ENCODE peak calls at places on chromosome 9, in eight cellular contexts. H is fibroblast of pulmonary artery, R is heart left ventricle, W is epithelial cell of esophagus, X is IMR-90, G is WTC11, E is GM12865, B is GM12864. P is an unnamed sample.

GRCh38 chr9:35945341-35946018 is 12.5 kb downstream of the OR2S2 start:
- DNase-seq in G (peak), W (peak), H (peak), X (peak), E (peak), B (peak), R (peak), P (peak)

GRCh38 chr9:133510926-133511505 is 13.7 kb downstream of the MYMK start:
- DNase-seq in H (no peak), X (no peak), W (no peak), G (no peak), B (no peak), E (no peak), R (no peak), P (no peak)

GRCh38 chr9:304106-304505 is 89.4 kb downstream of the DOCK8 start:
- DNase-seq in G (no peak), R (no peak), W (no peak), B (no peak), E (no peak), H (no peak), X (no peak), P (no peak)

GRCh38 chr9:126833710-126834345 is 26.6 kb upstream of the ZBTB34 start:
- DNase-seq in X (no peak), R (no peak), G (no peak), H (no peak), E (peak), W (no peak), B (no peak), P (no peak)

GRCh38 chr9:99049228-99049627 is 55.7 kb upstream of the TGFBR1 start:
- DNase-seq in R (no peak), E (no peak), W (no peak), G (no peak), X (no peak), B (no peak), H (no peak), P (no peak)

GRCh38 chr9:16322849-16323248 is 547.6 kb downstream of the BNC2 start:
- DNase-seq in B (no peak), G (no peak), X (no peak), E (no peak), R (no peak), H (no peak), W (no peak), P (no peak)

GRCh38 chr9:79570449-79571308 is 1.1 kb upstream of the TLE4 start:
- DNase-seq in G (peak), B (no peak), R (peak), W (peak), X (peak), H (peak), E (peak), P (peak)

GRCh38 chr9:31304576-31304975 is 1079.9 kb upstream of the ACO1 start:
- DNase-seq in H (peak), R (no peak), E (no peak), X (peak), W (peak), G (no peak), B (no peak), P (no peak)

GRCh38 chr9:19969721-19970120 is 180.9 kb upstream of the SLC24A2 start:
- DNase-seq in R (no peak), B (no peak), E (no peak), W (peak), X (no peak), H (peak), G (no peak), P (no peak)

GRCh38 chr9:18568969-18569368 is 95.0 kb downstream of the ADAMTSL1 start:
- DNase-seq in H (no peak), G (no peak), W (no peak), X (peak), E (no peak), R (no peak), B (no peak), P (no peak)

GRCh38 chr9:13380903-13381302 is 101.4 kb upstream of the MPDZ start:
- DNase-seq in B (no peak), X (no peak), R (no peak), H (no peak), W (no peak), E (no peak), G (no peak), P (no peak)

GRCh38 chr9:78707481-78707977 is 410.6 kb downstream of the PSAT1 start:
- DNase-seq in B (peak), H (peak), R (no peak), E (peak), X (peak), G (no peak), W (no peak), P (no peak)

GRCh38 chr9:5851445-5851844 is 18.5 kb upstream of the ERMP1 start:
- DNase-seq in X (peak), R (no peak), B (peak), W (peak), H (peak), E (peak), G (no peak), P (no peak)

GRCh38 chr9:69168709-69169217 is 5.3 kb upstream of the TJP2 start:
- DNase-seq in H (peak), R (peak), E (peak), W (peak), B (no peak), G (peak), X (peak), P (no peak)

GRCh38 chr9:121498487-121499176 is 1.0 kb downstream of the GGTA1 start:
- DNase-seq in G (peak), H (peak), B (no peak), W (peak), E (no peak), X (peak), R (peak), P (peak)

GRCh38 chr9:36679710-36680109 is 107.0 kb downstream of the MELK start:
- DNase-seq in R (no peak), H (no peak), G (no peak), W (no peak), E (no peak), X (no peak), B (no peak), P (no peak)

GRCh38 chr9:93298498-93299417 is 114.8 kb downstream of the WNK2 start:
- DNase-seq in G (peak), H (no peak), B (no peak), W (no peak), X (no peak), R (no peak), E (no peak), P (no peak)

GRCh38 chr9:137370865-137371520 is 52.0 kb downstream of the EXD3 start:
- DNase-seq in B (no peak), G (peak), H (no peak), W (no peak), R (no peak), X (no peak), E (no peak), P (peak)

GRCh38 chr9:32837551-32838058 is 54.3 kb downstream of the TMEM215 start:
- DNase-seq in E (no peak), W (no peak), X (no peak), H (no peak), G (no peak), R (no peak), B (no peak), P (no peak)

GRCh38 chr9:133054194-133054890 is 7.4 kb upstream of the CEL start:
- DNase-seq in E (no peak), W (no peak), H (no peak), G (no peak), R (peak), X (no peak), B (no peak), P (no peak)

GRCh38 chr9:136625101-136626065 is 37.3 kb upstream of the EGFL7 start:
- DNase-seq in R (peak), G (no peak), B (no peak), H (peak), E (peak), X (peak), W (peak), P (peak)

GRCh38 chr9:19748278-19749126 is 40.3 kb downstream of the SLC24A2 start:
- DNase-seq in R (no peak), H (peak), E (no peak), W (peak), X (no peak), B (no peak), G (no peak), P (no peak)

GRCh38 chr9:86099695-86100364 is 472 bp upstream of the GOLM1 start:
- DNase-seq in E (peak), X (peak), G (peak), W (peak), R (peak), H (peak), B (no peak), P (peak)

GRCh38 chr9:115262952-115263351 is 145.0 kb upstream of the TNC start:
- DNase-seq in R (no peak), H (no peak), X (peak), B (no peak), W (peak), G (no peak), E (no peak), P (no peak)

GRCh38 chr9:86355814-86356213 is 1.6 kb upstream of the TUT7 start:
- DNase-seq in R (no peak), H (no peak), B (no peak), X (no peak), E (no peak), W (peak), G (no peak), P (no peak)

GRCh38 chr9:35489313-35490154 is at the start of gene RUSC2:
- DNase-seq in B (no peak), W (peak), H (peak), G (peak), X (peak), E (peak), R (peak), P (peak)

GRCh38 chr9:126471084-126471611 is 142.6 kb upstream of the LMX1B start:
- DNase-seq in R (peak), X (peak), H (peak), B (peak), W (no peak), G (no peak), E (peak), P (no peak)

GRCh38 chr9:131103535-131103934 is 7.2 kb downstream of the AIF1L start:
- DNase-seq in G (no peak), B (no peak), X (no peak), E (no peak), H (no peak), W (no peak), R (no peak), P (no peak)

GRCh38 chr9:116250881-116251280 is 97.3 kb downstream of the PAPPA start:
- DNase-seq in B (no peak), R (no peak), E (no peak), G (no peak), W (no peak), H (no peak), X (peak), P (no peak)

GRCh38 chr9:134455951-134456739 is 129.9 kb downstream of the RXRA start:
- DNase-seq in X (peak), W (peak), R (peak), G (no peak), H (peak), B (no peak), E (peak), P (no peak)

GRCh38 chr9:27870404-27870803 is 297.1 kb upstream of the C9orf72 start:
- DNase-seq in G (no peak), B (no peak), W (peak), H (no peak), R (no peak), X (no peak), E (no peak), P (no peak)

GRCh38 chr9:98815552-98815951 is 8.1 kb downstream of the GALNT12 start:
- DNase-seq in B (no peak), W (no peak), G (no peak), E (no peak), X (no peak), H (no peak), R (no peak), P (no peak)

GRCh38 chr9:131892890-131893289 is 153.0 kb upstream of the RAPGEF1 start:
- DNase-seq in H (no peak), E (no peak), W (no peak), R (no peak), G (no peak), X (no peak), B (no peak), P (no peak)

GRCh38 chr9:123772374-123772773 is 157.6 kb downstream of the DENND1A start:
- DNase-seq in H (no peak), R (no peak), X (no peak), G (no peak), B (no peak), W (no peak), E (no peak), P (no peak)

GRCh38 chr9:4502444-4502843 is 12.2 kb downstream of the SLC1A1 start:
- DNase-seq in E (no peak), X (no peak), H (no peak), B (no peak), R (no peak), W (no peak), G (no peak), P (no peak)

DNA sequence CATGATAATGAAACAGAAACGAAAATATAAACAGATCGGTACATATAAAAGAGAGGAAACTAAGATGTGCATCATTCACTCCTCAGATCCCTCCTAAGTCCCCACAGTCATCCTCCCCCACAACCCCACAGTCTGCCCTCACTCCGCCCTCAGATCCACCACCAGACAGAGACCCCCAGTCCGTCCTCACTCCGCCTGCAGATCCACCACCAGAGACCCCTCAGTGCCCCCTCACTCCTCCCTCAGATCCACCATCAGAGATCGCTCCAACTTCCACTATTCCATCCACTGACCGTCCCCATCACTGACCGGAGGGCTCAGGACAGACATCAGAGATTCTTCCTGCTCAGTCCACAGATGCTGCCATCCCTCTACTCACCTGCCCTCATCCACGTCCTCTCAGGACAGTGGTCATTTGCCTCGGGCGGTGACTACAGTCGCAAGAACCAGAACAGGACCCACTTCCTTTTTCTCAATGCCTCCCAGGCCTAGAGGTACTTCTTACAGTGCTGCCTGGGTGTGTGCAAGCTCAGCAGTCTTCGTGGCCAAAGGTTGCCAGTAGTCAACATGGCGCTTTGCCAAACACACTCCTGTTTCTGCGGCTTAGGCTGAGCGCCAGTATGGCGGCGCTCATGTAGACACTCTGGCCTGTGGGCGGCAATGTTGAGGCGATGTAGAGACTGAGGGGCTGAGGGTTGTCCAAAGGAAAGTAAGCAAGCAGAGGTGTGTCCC is 8.3 kb upstream of the SPATA31C1 start:
- DNase-seq in E (no peak), H (no peak), W (no peak), B (no peak), G (no peak), R (no peak), X (no peak), P (no peak)
- TF ChIP-seq CTCF in E (no peak), H (no peak), W (no peak), B (no peak), G (no peak), R (no peak), X (no peak), P (no peak)

DNA sequence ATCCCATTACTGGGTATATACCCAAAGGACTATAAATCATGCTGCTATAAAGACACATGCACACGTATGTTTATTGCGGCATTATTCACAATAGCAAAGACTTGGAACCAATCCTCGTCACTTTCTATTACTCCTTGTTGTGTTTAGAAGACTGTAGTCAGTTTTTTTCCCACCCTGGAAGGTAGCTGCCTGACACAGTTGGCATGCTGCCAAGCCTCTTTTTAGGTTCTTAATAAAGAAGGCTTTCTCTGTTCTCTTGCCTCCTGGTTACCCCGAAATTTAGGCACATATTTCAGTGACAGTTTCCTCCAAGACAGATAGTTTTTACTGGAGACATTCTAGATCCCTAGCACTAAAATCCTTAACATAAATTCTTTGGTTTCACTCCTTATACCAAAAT is 205.4 kb upstream of the PCSK5 start:
- DNase-seq in G (no peak), W (no peak), E (no peak), R (no peak), B (no peak), X (no peak), H (no peak), P (no peak)
- TF ChIP-seq CTCF in G (no peak), W (no peak), E (no peak), R (no peak), B (no peak), X (no peak), H (no peak), P (no peak)

GRCh38 chr9:111237447-111237846 is 92.6 kb downstream of the OR2K2 start:
- DNase-seq in E (peak), G (no peak), X (no peak), W (no peak), B (no peak), H (no peak), R (no peak), P (no peak)
- TF ChIP-seq CTCF in E (no peak), G (no peak), X (no peak), W (no peak), B (no peak), H (no peak), R (no peak), P (no peak)

GRCh38 chr9:97740848-97741821 is 44.0 kb upstream of the XPA start:
- DNase-seq in H (peak), X (peak), R (peak), G (peak), B (no peak), W (peak), E (peak), P (peak)
- TF ChIP-seq CTCF in H (no peak), X (no peak), R (peak), G (no peak), B (no peak), W (peak), E (no peak), P (no peak)